ENCODE peak calls at places on chromosomes 4 and X, in five cellular contexts. K, H, Y, I and S are unnamed samples.

GRCh38 chr4:125703443-125703842 is 388.7 kb downstream of the FAT4 start:
- DNase-seq in K (no peak), H (peak), I (no peak), Y (no peak), S (no peak)

GRCh38 chr4:82851902-82852750 is 38.8 kb downstream of the SEC31A start:
- DNase-seq in Y (no peak), I (no peak), H (peak), K (peak), S (no peak)

GRCh38 chrX:105190252-105190853 is 30.1 kb downstream of the TEX13A start:
- DNase-seq in H (peak), I (no peak), K (peak), Y (peak), S (no peak)

GRCh38 chrX:120468825-120469525 is at the start of gene LAMP2:
- DNase-seq in K (peak), H (peak), Y (peak), I (peak), S (peak)

GRCh38 chrX:48713847-48714246 is 17.3 kb downstream of the SUV39H1 start:
- DNase-seq in I (no peak), Y (no peak), H (no peak), K (no peak), S (no peak)

GRCh38 chr4:188246488-188246887 is 107.2 kb downstream of the TRIML1 start:
- DNase-seq in Y (no peak), K (peak), I (no peak), H (no peak), S (no peak)

GRCh38 chr4:104896623-104897296 is 249.9 kb upstream of the TET2 start:
- DNase-seq in H (no peak), I (no peak), Y (peak), K (no peak), S (no peak)

GRCh38 chr4:36761625-36762024 is 480.2 kb downstream of the DTHD1 start:
- DNase-seq in H (no peak), Y (no peak), I (no peak), K (no peak), S (no peak)

GRCh38 chrX:24081661-24082154 is 27.0 kb downstream of the EIF2S3 start:
- DNase-seq in Y (peak), I (peak), H (peak), K (peak), S (peak)